ENCODE peak calls at places on chromosomes 7 and 10, in five cellular contexts. X is pancreas, Y is ascending aorta, M is heart left ventricle, A is neural progenitor cell. W is an unnamed sample.
A peak's percentile ranks its signal among the peaks of the same experiment; 100 is the strongest.

GRCh38 chr7:101913876-101914275 is 96.5 kb downstream of the CUX1 start:
- DNase-seq in X (no peak), Y (no peak), M (no peak), A (no peak), W (no peak)

GRCh38 chr10:92972066-92972870 is 88.3 kb upstream of the CYP26C1 start:
- DNase-seq in X (no peak), Y (no peak), M (no peak), A (no peak), W (no peak)

GRCh38 chr7:126727930-126728331 is 524.8 kb downstream of the GRM8 start:
- DNase-seq in X (no peak), Y (no peak), M (no peak), A (no peak), W (no peak)

GRCh38 chr7:149772821-149773425 is 465 bp downstream of the ZNF467 start:
- DNase-seq in X (peak; percentile 77), Y (no peak), M (no peak), A (peak; percentile 60), W (no peak)

GRCh38 chr10:1662361-1663025 is 74.8 kb downstream of the ADARB2 start:
- DNase-seq in X (peak; percentile 30), Y (no peak), M (no peak), A (no peak), W (no peak)

GRCh38 chr10:110034596-110034995 is 26.8 kb downstream of the ADD3 start:
- DNase-seq in X (no peak), Y (no peak), M (no peak), A (no peak), W (no peak)

GRCh38 chr7:7647495-7648036 is 7.0 kb downstream of the UMAD1 start:
- DNase-seq in X (no peak), Y (no peak), M (no peak), A (no peak), W (no peak)

GRCh38 chr7:125516194-125516593 is 586.6 kb upstream of the POT1 start:
- DNase-seq in X (no peak), Y (no peak), M (no peak), A (no peak), W (no peak)

GRCh38 chr7:82105463-82105862 is 335.6 kb upstream of the HGF start:
- DNase-seq in X (no peak), Y (no peak), M (no peak), A (no peak), W (no peak)

GRCh38 chr7:75690121-75690523 is 48.6 kb downstream of the HIP1 start:
- DNase-seq in X (no peak), Y (no peak), M (no peak), A (no peak), W (no peak)

GRCh38 chr10:130341325-130341724 is 205.1 kb downstream of the GLRX3 start:
- DNase-seq in X (peak; percentile 76), Y (no peak), M (no peak), A (peak; percentile 78), W (no peak)

GRCh38 chr7:157819517-157819807 is 482.7 kb downstream of the DNAJB6 start:
- DNase-seq in X (peak; percentile 34), Y (no peak), M (no peak), A (no peak), W (no peak)

GRCh38 chr7:135710417-135711138 is 17.4 kb downstream of the SLC13A4 start:
- DNase-seq in X (no peak), Y (no peak), M (no peak), A (peak; percentile 52), W (no peak)

GRCh38 chr10:123790132-123790885 is 101.3 kb downstream of the CPXM2 start:
- DNase-seq in X (no peak), Y (no peak), M (no peak), A (no peak), W (no peak)

GRCh38 chr7:142445019-142445686 is 187.3 kb upstream of the PRSS58 start:
- DNase-seq in X (no peak), Y (no peak), M (no peak), A (peak; percentile 73), W (no peak)

GRCh38 chr7:26293569-26294308 is 2.1 kb downstream of the SNX10 start:
- DNase-seq in X (no peak), Y (no peak), M (no peak), A (no peak), W (no peak)

GRCh38 chr7:40234046-40234445 is 99.2 kb downstream of the SUGCT start:
- DNase-seq in X (peak; percentile 60), Y (no peak), M (no peak), A (no peak), W (no peak)

GRCh38 chr10:78155722-78156121 is 122.1 kb downstream of the RPS24 start:
- DNase-seq in X (no peak), Y (no peak), M (no peak), A (no peak), W (no peak)

GRCh38 chr7:39468841-39469240 is 97.4 kb upstream of the YAE1 start:
- DNase-seq in X (no peak), Y (no peak), M (no peak), A (no peak), W (no peak)

GRCh38 chr10:49784631-49785030 is 22.5 kb upstream of the OGDHL start:
- DNase-seq in X (no peak), Y (no peak), M (no peak), A (no peak), W (no peak)

GRCh38 chr7:20435305-20435704 is 104.6 kb downstream of the ITGB8 start:
- DNase-seq in X (no peak), Y (no peak), M (peak; percentile 52), A (no peak), W (peak; percentile 61)

GRCh38 chr7:44347546-44348114 is 22.2 kb upstream of the CAMK2B start:
- DNase-seq in X (no peak), Y (no peak), M (peak; percentile 47), A (no peak), W (peak; percentile 68)

GRCh38 chr10:107442035-107442505 is 277.6 kb upstream of the SORCS1 start:
- DNase-seq in X (no peak), Y (no peak), M (no peak), A (no peak), W (no peak)

GRCh38 chr10:101578803-101579515 is 9.1 kb downstream of the POLL start:
- DNase-seq in X (no peak), Y (no peak), M (no peak), A (no peak), W (no peak)

GRCh38 chr10:102628451-102628911 is 15.8 kb upstream of the TRIM8 start:
- DNase-seq in X (peak; percentile 76), Y (no peak), M (peak; percentile 79), A (no peak), W (peak; percentile 78)

GRCh38 chr7:19352271-19352670 is 207.1 kb upstream of the FERD3L start:
- DNase-seq in X (no peak), Y (no peak), M (no peak), A (no peak), W (no peak)

GRCh38 chr7:149196705-149197171 is 1.4 kb downstream of the ZNF282 start:
- DNase-seq in X (no peak), Y (no peak), M (no peak), A (no peak), W (no peak)

GRCh38 chr7:66626236-66626957 is 2.3 kb upstream of the KCTD7 start:
- DNase-seq in X (no peak), Y (no peak), M (no peak), A (no peak), W (no peak)

GRCh38 chr10:52782554-52782953 is 10.0 kb upstream of the MBL2 start:
- DNase-seq in X (no peak), Y (no peak), M (no peak), A (no peak), W (no peak)

GRCh38 chr10:52949899-52950298 is 177.3 kb upstream of the MBL2 start:
- DNase-seq in X (no peak), Y (no peak), M (no peak), A (peak; percentile 38), W (no peak)

GRCh38 chr10:133295426-133296320 is 13.0 kb downstream of the TUBGCP2 start:
- DNase-seq in X (no peak), Y (no peak), M (no peak), A (no peak), W (no peak)

GRCh38 chr10:93142534-93142933 is 68.8 kb downstream of the CYP26A1 start:
- DNase-seq in X (no peak), Y (no peak), M (no peak), A (no peak), W (no peak)

GRCh38 chr7:112171673-112172072 is 34.5 kb downstream of the DOCK4 start:
- DNase-seq in X (no peak), Y (no peak), M (no peak), A (no peak), W (no peak)

GRCh38 chr7:87882538-87882937 is 6.2 kb downstream of the DBF4 start:
- DNase-seq in X (no peak), Y (no peak), M (no peak), A (no peak), W (no peak)
- H3K36me3 ChIP-seq in X (no peaks in the 10 kb centered on the region), Y (no peaks in the 10 kb centered on the region), M (no peaks in the 10 kb centered on the region), A (peaks cover 32% of the 10 kb centered on the region), W (peaks cover 4% of the 10 kb centered on the region)

DNA sequence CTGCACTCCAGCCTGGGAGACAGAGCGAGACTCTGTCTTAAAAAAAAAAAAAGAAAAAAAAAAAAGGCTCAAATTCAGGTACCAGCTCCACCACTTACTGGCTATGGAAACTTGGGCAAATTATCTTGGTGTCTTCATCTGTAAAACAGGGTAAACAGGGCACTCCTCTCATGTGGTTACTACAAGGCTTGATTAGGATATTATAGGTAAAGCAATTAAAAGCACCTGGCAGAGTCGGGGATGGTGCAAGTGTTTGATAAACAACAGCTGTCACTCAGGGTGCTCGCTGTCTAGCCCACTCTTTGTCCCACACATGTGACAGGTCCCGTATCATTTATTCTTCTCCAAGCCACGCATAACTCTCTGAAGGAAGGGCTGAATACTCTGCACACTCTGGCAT is 96.9 kb downstream of the SORBS1 start:
- DNase-seq in X (no peak), Y (no peak), M (no peak), A (no peak), W (no peak)
- H3K4me1 ChIP-seq in X (peaks cover 25% of the 10 kb centered on the region), Y (peaks cover 22% of the 10 kb centered on the region), M (peaks cover 22% of the 10 kb centered on the region), A (peaks cover 15% of the 10 kb centered on the region), W (peaks cover 92% of the 10 kb centered on the region)

DNA sequence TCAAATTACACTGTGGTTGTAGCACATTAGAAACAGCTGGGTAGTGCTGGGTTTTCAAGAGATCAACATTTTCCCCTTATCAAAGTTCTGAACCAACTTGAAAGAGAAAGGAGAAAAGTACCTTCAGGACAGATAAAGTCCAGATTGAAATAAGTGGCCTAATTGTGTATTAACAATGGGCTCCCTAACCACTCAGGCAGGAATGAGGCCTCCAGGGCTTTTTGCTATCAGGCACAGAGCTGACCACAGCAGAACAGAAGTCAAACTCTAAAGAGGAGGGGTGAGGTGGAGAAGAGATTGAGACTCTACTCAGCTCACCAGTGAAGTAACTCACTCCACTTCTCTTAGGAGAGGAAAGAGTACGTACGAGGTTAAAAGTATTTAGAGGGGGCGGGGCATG is 394.1 kb upstream of the PHF14 start:
- DNase-seq in X (no peak), Y (no peak), M (no peak), A (peak; percentile 32), W (no peak)
- H3K36me3 ChIP-seq in X (no peaks in the 10 kb centered on the region), Y (no peaks in the 10 kb centered on the region), M (no peaks in the 10 kb centered on the region), A (no peaks in the 10 kb centered on the region), W (no peaks in the 10 kb centered on the region)

GRCh38 chr7:30143748-30144251 is 9.0 kb downstream of the MTURN start:
- DNase-seq in X (no peak), Y (no peak), M (no peak), A (no peak), W (no peak)

GRCh38 chr7:30139836-30140384 is 5.1 kb downstream of the MTURN start:
- DNase-seq in X (no peak), Y (no peak), M (no peak), A (no peak), W (no peak)

GRCh38 chr7:30142710-30143109 is 7.9 kb downstream of the MTURN start:
- DNase-seq in X (no peak), Y (no peak), M (no peak), A (no peak), W (no peak)

GRCh38 chr7:30141405-30142045 is 6.7 kb downstream of the MTURN start:
- DNase-seq in X (no peak), Y (no peak), M (no peak), A (no peak), W (no peak)

GRCh38 chr7:30140456-30140855 is 5.7 kb downstream of the MTURN start:
- DNase-seq in X (no peak), Y (no peak), M (no peak), A (no peak), W (no peak)
- H3K4me1 ChIP-seq in X (peaks cover 4% of the 10 kb centered on the region), Y (peaks cover 19% of the 10 kb centered on the region), M (peaks cover 7% of the 10 kb centered on the region), A (peaks cover 6% of the 10 kb centered on the region), W (peaks cover 68% of the 10 kb centered on the region)

W was measured in left ventricle myocardium inferior.